ENCODE peak calls at places on chromosomes 16 and 17, in seven cellular contexts. One of them, this sample, is unnamed.

GRCh38 chr17:80055597-80055996 is 19.2 kb downstream of the CCDC40 start:
- DNase-seq in NCI-H226: no peak
- DNase-seq in A549: no peak
- DNase-seq in stimulated activated CD4-positive, alpha-beta T cell treated with anti-CD3 and anti-CD28 coated beads, TNF-alpha, amount 100 ng/mL, for 48 hours: no peak
- DNase-seq in occipital lobe: no peak
- DNase-seq in AG09309: no peak
- DNase-seq in OCI-LY7: no peak
- DNase-seq in this sample: no peak

GRCh38 chr17:44655983-44656700 is at the start of gene MEIOC:
- DNase-seq in stimulated activated CD4-positive, alpha-beta T cell treated with anti-CD3 and anti-CD28 coated beads, TNF-alpha, amount 100 ng/mL, for 48 hours: peak; percentile 8
- DNase-seq in OCI-LY7: peak; percentile 12
- DNase-seq in NCI-H226: no peak
- DNase-seq in occipital lobe: no peak
- DNase-seq in AG09309: no peak
- DNase-seq in A549: peak; percentile 97
- DNase-seq in this sample: peak; percentile 74

GRCh38 chr16:89089142-89089541 is 4.5 kb upstream of the ACSF3 start:
- DNase-seq in occipital lobe: no peak
- DNase-seq in stimulated activated CD4-positive, alpha-beta T cell treated with anti-CD3 and anti-CD28 coated beads, TNF-alpha, amount 100 ng/mL, for 48 hours: no peak
- DNase-seq in NCI-H226: no peak
- DNase-seq in OCI-LY7: no peak
- DNase-seq in AG09309: no peak
- DNase-seq in A549: no peak
- DNase-seq in this sample: no peak

GRCh38 chr17:61209524-61209923 is 190.1 kb upstream of the TBX2 start:
- DNase-seq in A549: no peak
- DNase-seq in OCI-LY7: no peak
- DNase-seq in NCI-H226: no peak
- DNase-seq in AG09309: no peak
- DNase-seq in occipital lobe: no peak
- DNase-seq in stimulated activated CD4-positive, alpha-beta T cell treated with anti-CD3 and anti-CD28 coated beads, TNF-alpha, amount 100 ng/mL, for 48 hours: no peak
- DNase-seq in this sample: no peak

GRCh38 chr17:28404812-28405570 is 1.0 kb downstream of the SLC46A1 start:
- DNase-seq in occipital lobe: no peak
- DNase-seq in OCI-LY7: no peak
- DNase-seq in AG09309: no peak
- DNase-seq in A549: no peak
- DNase-seq in stimulated activated CD4-positive, alpha-beta T cell treated with anti-CD3 and anti-CD28 coated beads, TNF-alpha, amount 100 ng/mL, for 48 hours: no peak
- DNase-seq in NCI-H226: no peak
- DNase-seq in this sample: peak; percentile 43

GRCh38 chr16:87435399-87436224 is 43.5 kb downstream of the MAP1LC3B start:
- DNase-seq in OCI-LY7: no peak
- DNase-seq in occipital lobe: no peak
- DNase-seq in NCI-H226: no peak
- DNase-seq in AG09309: no peak
- DNase-seq in stimulated activated CD4-positive, alpha-beta T cell treated with anti-CD3 and anti-CD28 coated beads, TNF-alpha, amount 100 ng/mL, for 48 hours: no peak
- DNase-seq in A549: no peak
- DNase-seq in this sample: no peak

GRCh38 chr16:29961479-29962343 is at the start of gene TMEM219:
- DNase-seq in A549: peak; percentile 94
- DNase-seq in NCI-H226: peak; percentile 82
- DNase-seq in stimulated activated CD4-positive, alpha-beta T cell treated with anti-CD3 and anti-CD28 coated beads, TNF-alpha, amount 100 ng/mL, for 48 hours: peak; percentile 87
- DNase-seq in occipital lobe: peak; percentile 87
- DNase-seq in OCI-LY7: peak; percentile 94
- DNase-seq in AG09309: peak; percentile 37
- DNase-seq in this sample: peak; percentile 87

GRCh38 chr17:64270885-64271284 is 7.8 kb upstream of the TEX2 start:
- DNase-seq in stimulated activated CD4-positive, alpha-beta T cell treated with anti-CD3 and anti-CD28 coated beads, TNF-alpha, amount 100 ng/mL, for 48 hours: no peak
- DNase-seq in OCI-LY7: peak; percentile 41
- DNase-seq in NCI-H226: no peak
- DNase-seq in A549: no peak
- DNase-seq in occipital lobe: no peak
- DNase-seq in AG09309: no peak
- DNase-seq in this sample: no peak

GRCh38 chr17:50425001-50425681 is 877 bp upstream of the ACSF2 start:
- DNase-seq in stimulated activated CD4-positive, alpha-beta T cell treated with anti-CD3 and anti-CD28 coated beads, TNF-alpha, amount 100 ng/mL, for 48 hours: no peak
- DNase-seq in A549: no peak
- DNase-seq in AG09309: no peak
- DNase-seq in OCI-LY7: no peak
- DNase-seq in NCI-H226: no peak
- DNase-seq in occipital lobe: no peak
- DNase-seq in this sample: no peak

GRCh38 chr17:7673239-7673638 is 14.1 kb downstream of the TP53 start:
- DNase-seq in AG09309: no peak
- DNase-seq in OCI-LY7: peak; percentile 29
- DNase-seq in A549: no peak
- DNase-seq in stimulated activated CD4-positive, alpha-beta T cell treated with anti-CD3 and anti-CD28 coated beads, TNF-alpha, amount 100 ng/mL, for 48 hours: no peak
- DNase-seq in occipital lobe: no peak
- DNase-seq in NCI-H226: no peak
- DNase-seq in this sample: no peak

GRCh38 chr16:25395528-25395927 is 137.9 kb upstream of the ZKSCAN2 start:
- DNase-seq in A549: no peak
- DNase-seq in NCI-H226: no peak
- DNase-seq in OCI-LY7: no peak
- DNase-seq in stimulated activated CD4-positive, alpha-beta T cell treated with anti-CD3 and anti-CD28 coated beads, TNF-alpha, amount 100 ng/mL, for 48 hours: no peak
- DNase-seq in occipital lobe: no peak
- DNase-seq in AG09309: no peak
- DNase-seq in this sample: no peak

GRCh38 chr17:2712300-2713043 is 908 bp upstream of the CLUH start:
- DNase-seq in occipital lobe: no peak
- DNase-seq in NCI-H226: no peak
- DNase-seq in A549: no peak
- DNase-seq in AG09309: no peak
- DNase-seq in OCI-LY7: peak; percentile 30
- DNase-seq in stimulated activated CD4-positive, alpha-beta T cell treated with anti-CD3 and anti-CD28 coated beads, TNF-alpha, amount 100 ng/mL, for 48 hours: no peak
- DNase-seq in this sample: no peak

GRCh38 chr17:39666231-39666600 is 1.1 kb downstream of the TCAP start:
- DNase-seq in A549: no peak
- DNase-seq in occipital lobe: no peak
- DNase-seq in OCI-LY7: no peak
- DNase-seq in NCI-H226: no peak
- DNase-seq in AG09309: no peak
- DNase-seq in stimulated activated CD4-positive, alpha-beta T cell treated with anti-CD3 and anti-CD28 coated beads, TNF-alpha, amount 100 ng/mL, for 48 hours: no peak
- DNase-seq in this sample: no peak

GRCh38 chr17:77451271-77451893 is 310.6 kb downstream of the SEC14L1 start:
- DNase-seq in stimulated activated CD4-positive, alpha-beta T cell treated with anti-CD3 and anti-CD28 coated beads, TNF-alpha, amount 100 ng/mL, for 48 hours: no peak
- DNase-seq in NCI-H226: no peak
- DNase-seq in occipital lobe: peak; percentile 83
- DNase-seq in OCI-LY7: peak; percentile 84
- DNase-seq in AG09309: no peak
- DNase-seq in A549: no peak
- DNase-seq in this sample: peak; percentile 80

GRCh38 chr16:63157818-63158217 is 1121.6 kb upstream of the CDH8 start:
- DNase-seq in AG09309: no peak
- DNase-seq in stimulated activated CD4-positive, alpha-beta T cell treated with anti-CD3 and anti-CD28 coated beads, TNF-alpha, amount 100 ng/mL, for 48 hours: no peak
- DNase-seq in NCI-H226: no peak
- DNase-seq in OCI-LY7: no peak
- DNase-seq in occipital lobe: no peak
- DNase-seq in A549: no peak
- DNase-seq in this sample: no peak

GRCh38 chr17:79305376-79305775 is 230.8 kb downstream of the ENGASE start:
- DNase-seq in occipital lobe: no peak
- DNase-seq in A549: no peak
- DNase-seq in OCI-LY7: peak; percentile 65
- DNase-seq in AG09309: no peak
- DNase-seq in stimulated activated CD4-positive, alpha-beta T cell treated with anti-CD3 and anti-CD28 coated beads, TNF-alpha, amount 100 ng/mL, for 48 hours: no peak
- DNase-seq in NCI-H226: no peak
- DNase-seq in this sample: no peak

GRCh38 chr16:12833939-12834338 is 30.3 kb upstream of the CPPED1 start:
- DNase-seq in NCI-H226: peak; percentile 55
- DNase-seq in occipital lobe: peak; percentile 13
- DNase-seq in A549: peak; percentile 54
- DNase-seq in AG09309: no peak
- DNase-seq in stimulated activated CD4-positive, alpha-beta T cell treated with anti-CD3 and anti-CD28 coated beads, TNF-alpha, amount 100 ng/mL, for 48 hours: no peak
- DNase-seq in OCI-LY7: no peak
- DNase-seq in this sample: no peak

GRCh38 chr16:88437367-88437964 is 15.6 kb upstream of the ZFPM1 start:
- DNase-seq in NCI-H226: no peak
- DNase-seq in A549: peak; percentile 70
- DNase-seq in stimulated activated CD4-positive, alpha-beta T cell treated with anti-CD3 and anti-CD28 coated beads, TNF-alpha, amount 100 ng/mL, for 48 hours: peak; percentile 41
- DNase-seq in occipital lobe: peak; percentile 26
- DNase-seq in OCI-LY7: peak; percentile 71
- DNase-seq in AG09309: no peak
- DNase-seq in this sample: peak; percentile 99

GRCh38 chr17:60107526-60108257 is 29.0 kb upstream of the HEATR6 start:
- DNase-seq in AG09309: no peak
- DNase-seq in NCI-H226: peak; percentile 5
- DNase-seq in occipital lobe: no peak
- DNase-seq in A549: no peak
- DNase-seq in OCI-LY7: no peak
- DNase-seq in stimulated activated CD4-positive, alpha-beta T cell treated with anti-CD3 and anti-CD28 coated beads, TNF-alpha, amount 100 ng/mL, for 48 hours: no peak
- DNase-seq in this sample: peak; percentile 59

GRCh38 chr16:13298676-13299075 is 397.3 kb downstream of the SHISA9 start:
- DNase-seq in occipital lobe: no peak
- DNase-seq in stimulated activated CD4-positive, alpha-beta T cell treated with anti-CD3 and anti-CD28 coated beads, TNF-alpha, amount 100 ng/mL, for 48 hours: no peak
- DNase-seq in A549: no peak
- DNase-seq in NCI-H226: no peak
- DNase-seq in AG09309: no peak
- DNase-seq in OCI-LY7: no peak
- DNase-seq in this sample: no peak

GRCh38 chr17:61825448-61826137 is 37.7 kb downstream of the BRIP1 start:
- DNase-seq in AG09309: no peak
- DNase-seq in A549: no peak
- DNase-seq in occipital lobe: no peak
- DNase-seq in OCI-LY7: no peak
- DNase-seq in NCI-H226: no peak
- DNase-seq in stimulated activated CD4-positive, alpha-beta T cell treated with anti-CD3 and anti-CD28 coated beads, TNF-alpha, amount 100 ng/mL, for 48 hours: no peak
- DNase-seq in this sample: no peak

GRCh38 chr17:15414502-15415348 is 52.7 kb downstream of the CDRT4 start:
- DNase-seq in stimulated activated CD4-positive, alpha-beta T cell treated with anti-CD3 and anti-CD28 coated beads, TNF-alpha, amount 100 ng/mL, for 48 hours: no peak
- DNase-seq in A549: no peak
- DNase-seq in occipital lobe: no peak
- DNase-seq in NCI-H226: no peak
- DNase-seq in AG09309: no peak
- DNase-seq in OCI-LY7: no peak
- DNase-seq in this sample: no peak

GRCh38 chr17:45821147-45821546 is 23.5 kb upstream of the SPPL2C start:
- DNase-seq in stimulated activated CD4-positive, alpha-beta T cell treated with anti-CD3 and anti-CD28 coated beads, TNF-alpha, amount 100 ng/mL, for 48 hours: no peak
- DNase-seq in A549: no peak
- DNase-seq in AG09309: no peak
- DNase-seq in OCI-LY7: no peak
- DNase-seq in occipital lobe: no peak
- DNase-seq in NCI-H226: no peak
- DNase-seq in this sample: no peak

GRCh38 chr16:83813818-83814653 is 6.3 kb downstream of the HSBP1 start:
- DNase-seq in A549: peak; percentile 34
- DNase-seq in AG09309: peak; percentile 53
- DNase-seq in OCI-LY7: peak; percentile 14
- DNase-seq in occipital lobe: no peak
- DNase-seq in NCI-H226: no peak
- DNase-seq in stimulated activated CD4-positive, alpha-beta T cell treated with anti-CD3 and anti-CD28 coated beads, TNF-alpha, amount 100 ng/mL, for 48 hours: no peak
- DNase-seq in this sample: no peak

GRCh38 chr17:3794890-3795757 is 5.9 kb downstream of the ITGAE start:
- DNase-seq in stimulated activated CD4-positive, alpha-beta T cell treated with anti-CD3 and anti-CD28 coated beads, TNF-alpha, amount 100 ng/mL, for 48 hours: no peak
- DNase-seq in A549: peak; percentile 60
- DNase-seq in OCI-LY7: peak; percentile 36
- DNase-seq in NCI-H226: no peak
- DNase-seq in AG09309: no peak
- DNase-seq in occipital lobe: no peak
- DNase-seq in this sample: peak; percentile 20

GRCh38 chr17:17975441-17975840 is 2.8 kb downstream of the DRC3 start:
- DNase-seq in OCI-LY7: no peak
- DNase-seq in occipital lobe: no peak
- DNase-seq in AG09309: no peak
- DNase-seq in stimulated activated CD4-positive, alpha-beta T cell treated with anti-CD3 and anti-CD28 coated beads, TNF-alpha, amount 100 ng/mL, for 48 hours: no peak
- DNase-seq in NCI-H226: no peak
- DNase-seq in A549: no peak
- DNase-seq in this sample: no peak

GRCh38 chr16:56365552-56365951 is 59.8 kb downstream of the AMFR start:
- DNase-seq in AG09309: no peak
- DNase-seq in NCI-H226: no peak
- DNase-seq in OCI-LY7: no peak
- DNase-seq in A549: no peak
- DNase-seq in occipital lobe: no peak
- DNase-seq in stimulated activated CD4-positive, alpha-beta T cell treated with anti-CD3 and anti-CD28 coated beads, TNF-alpha, amount 100 ng/mL, for 48 hours: no peak
- DNase-seq in this sample: no peak

GRCh38 chr16:87702325-87702811 is 63.4 kb downstream of the KLHDC4 start:
- DNase-seq in occipital lobe: no peak
- DNase-seq in A549: peak; percentile 71
- DNase-seq in AG09309: no peak
- DNase-seq in stimulated activated CD4-positive, alpha-beta T cell treated with anti-CD3 and anti-CD28 coated beads, TNF-alpha, amount 100 ng/mL, for 48 hours: peak; percentile 27
- DNase-seq in NCI-H226: no peak
- DNase-seq in OCI-LY7: peak; percentile 93
- DNase-seq in this sample: peak; percentile 97

This sample was measured in HuH-7.5.